ENCODE peak calls at places on chromosomes 16 and 17, in eight cellular contexts. V is GM19239, R is NCI-H345, E is NCI-H146, J is nephron progenitor cell, L is choroid plexus epithelial cell, Q is endothelial cell, K is MCF 10A. T is an unnamed sample.

GRCh38 chr17:74873874-74874614 is 1.2 kb upstream of the FDXR start:
- DNase-seq in L (no peak), R (no peak), Q (no peak), K (no peak), J (no peak), V (no peak), E (no peak), T (no peak)

GRCh38 chr17:45261577-45262515 is at the start of gene SPATA32:
- DNase-seq in J (peak), L (peak), V (peak), E (no peak), R (no peak), Q (peak), K (no peak), T (peak)

GRCh38 chr16:22313876-22314470 is 16.8 kb downstream of the POLR3E start:
- DNase-seq in R (no peak), Q (no peak), K (no peak), L (no peak), J (no peak), V (no peak), E (no peak), T (no peak)

GRCh38 chr17:19304209-19304608 is 58.3 kb downstream of the B9D1 start:
- DNase-seq in J (no peak), E (no peak), L (peak), K (no peak), R (no peak), Q (peak), V (no peak), T (no peak)

GRCh38 chr16:86492267-86492960 is 17.9 kb upstream of the FOXF1 start:
- DNase-seq in V (no peak), Q (no peak), K (no peak), J (no peak), R (no peak), L (no peak), E (no peak), T (no peak)

GRCh38 chr17:44122825-44123355 is 551 bp downstream of the HDAC5 start:
- DNase-seq in V (no peak), J (no peak), L (no peak), K (no peak), R (no peak), E (no peak), Q (no peak), T (peak)

GRCh38 chr17:1109606-1110523 is 69.9 kb downstream of the ABR start:
- DNase-seq in V (no peak), Q (peak), E (peak), L (peak), J (no peak), R (no peak), K (peak), T (peak)

GRCh38 chr17:44348234-44348987 is 3.3 kb downstream of the GRN start:
- DNase-seq in L (peak), E (no peak), R (no peak), V (peak), K (peak), Q (no peak), J (no peak), T (no peak)

GRCh38 chr16:15864939-15865338 is 8.1 kb upstream of the MYH11 start:
- DNase-seq in L (no peak), Q (no peak), J (no peak), E (no peak), V (no peak), K (no peak), R (no peak), T (no peak)

GRCh38 chr17:46061435-46061834 is 62.4 kb downstream of the STH start:
- DNase-seq in L (peak), E (no peak), R (peak), K (peak), J (no peak), V (no peak), Q (no peak), T (peak)

GRCh38 chr16:30054451-30054850 is 11.1 kb upstream of the ALDOA start:
- DNase-seq in V (no peak), R (no peak), E (no peak), K (no peak), J (no peak), Q (no peak), L (no peak), T (peak)

GRCh38 chr16:50884066-50884860 is 142.4 kb downstream of the CYLD start:
- DNase-seq in Q (peak), R (no peak), E (no peak), K (peak), L (no peak), V (peak), J (peak), T (peak)

GRCh38 chr17:14198013-14198412 is 38.6 kb downstream of the CDRT15 start:
- DNase-seq in K (no peak), V (no peak), L (no peak), R (no peak), Q (no peak), J (peak), E (peak), T (peak)

GRCh38 chr16:84598391-84598750 is 19.5 kb downstream of the COTL1 start:
- DNase-seq in J (no peak), R (no peak), E (no peak), Q (no peak), L (no peak), K (no peak), V (no peak), T (no peak)

T was measured in mesendoderm.